ENCODE peak calls at places on chromosomes 4 and X, in five cellular contexts. One of them, this sample, is unnamed.

GRCh38 chr4:185470503-185471195 is 884 bp downstream of the CCDC110 start:
- DNase-seq in choroid plexus epithelial cell: peak
- DNase-seq in stomach: peak
- DNase-seq in GM03348: peak
- DNase-seq in Daoy: peak
- DNase-seq in this sample: no peak

GRCh38 chr4:183728223-183729068 is 69.4 kb downstream of the TRAPPC11 start:
- DNase-seq in GM03348: no peak
- DNase-seq in choroid plexus epithelial cell: no peak
- DNase-seq in stomach: no peak
- DNase-seq in Daoy: no peak
- DNase-seq in this sample: no peak

GRCh38 chrX:97315939-97316338 is 432.2 kb downstream of the RPA4 start:
- DNase-seq in Daoy: peak
- DNase-seq in stomach: no peak
- DNase-seq in GM03348: no peak
- DNase-seq in choroid plexus epithelial cell: no peak
- DNase-seq in this sample: no peak

GRCh38 chrX:119417842-119418241 is 18.7 kb downstream of the SLC25A43 start:
- DNase-seq in stomach: no peak
- DNase-seq in Daoy: no peak
- DNase-seq in choroid plexus epithelial cell: peak
- DNase-seq in GM03348: no peak
- DNase-seq in this sample: no peak

GRCh38 chr4:88456757-88457306 is at the start of gene HERC5:
- DNase-seq in choroid plexus epithelial cell: peak
- DNase-seq in Daoy: peak
- DNase-seq in GM03348: peak
- DNase-seq in stomach: peak
- DNase-seq in this sample: peak

GRCh38 chr4:122500852-122501501 is 44.5 kb upstream of the IL2 start:
- DNase-seq in stomach: peak
- DNase-seq in GM03348: no peak
- DNase-seq in choroid plexus epithelial cell: peak
- DNase-seq in Daoy: peak
- DNase-seq in this sample: no peak

GRCh38 chrX:48761674-48762471 is at the start of gene GLOD5:
- DNase-seq in stomach: peak
- DNase-seq in Daoy: peak
- DNase-seq in choroid plexus epithelial cell: peak
- DNase-seq in GM03348: peak
- DNase-seq in this sample: no peak

GRCh38 chrX:69501433-69501832 is 2.7 kb upstream of the NALF2 start:
- DNase-seq in Daoy: no peak
- DNase-seq in stomach: peak
- DNase-seq in GM03348: no peak
- DNase-seq in choroid plexus epithelial cell: peak
- DNase-seq in this sample: no peak

GRCh38 chr4:23015821-23016220 is 323.1 kb downstream of the GBA3 start:
- DNase-seq in Daoy: no peak
- DNase-seq in stomach: no peak
- DNase-seq in GM03348: peak
- DNase-seq in choroid plexus epithelial cell: no peak
- DNase-seq in this sample: no peak

GRCh38 chrX:51456814-51457213 is 39.6 kb downstream of the NUDT11 start:
- DNase-seq in GM03348: no peak
- DNase-seq in Daoy: peak
- DNase-seq in stomach: no peak
- DNase-seq in choroid plexus epithelial cell: peak
- DNase-seq in this sample: no peak

GRCh38 chr4:150229538-150229937 is 151.3 kb downstream of the DCLK2 start:
- DNase-seq in choroid plexus epithelial cell: peak
- DNase-seq in GM03348: no peak
- DNase-seq in Daoy: peak
- DNase-seq in stomach: no peak
- DNase-seq in this sample: no peak

GRCh38 chr4:85520765-85521749 is 46.1 kb downstream of the ARHGAP24 start:
- DNase-seq in GM03348: no peak
- DNase-seq in choroid plexus epithelial cell: no peak
- DNase-seq in Daoy: no peak
- DNase-seq in stomach: no peak
- DNase-seq in this sample: no peak

GRCh38 chr4:82500106-82500738 is 61.6 kb downstream of the TMEM150C start:
- DNase-seq in GM03348: peak
- DNase-seq in stomach: no peak
- DNase-seq in Daoy: no peak
- DNase-seq in choroid plexus epithelial cell: no peak
- DNase-seq in this sample: no peak

GRCh38 chr4:2290974-2291704 is 29.2 kb upstream of the MXD4 start:
- DNase-seq in stomach: peak
- DNase-seq in GM03348: no peak
- DNase-seq in Daoy: no peak
- DNase-seq in choroid plexus epithelial cell: no peak
- DNase-seq in this sample: no peak